ENCODE peak calls at places on chromosomes 7 and 10, in nine cellular contexts. One of them, this sample, is unnamed.

GRCh38 chr7:8147004-8147403 is 115.0 kb downstream of the ICA1 start:
- DNase-seq in CD8-positive, alpha-beta T cell: no peak
- DNase-seq in upper lobe of left lung: no peak
- DNase-seq in small intestine: no peak
- DNase-seq in fibroblast of lung: no peak
- DNase-seq in OCI-LY7: no peak
- DNase-seq in GM23338: peak; percentile 72
- DNase-seq in heart left ventricle: peak; percentile 25
- DNase-seq in uterus: no peak
- DNase-seq in this sample: no peak

GRCh38 chr10:32340596-32341180 is 6.3 kb downstream of the EPC1 start:
- DNase-seq in CD8-positive, alpha-beta T cell: no peak
- DNase-seq in upper lobe of left lung: no peak
- DNase-seq in small intestine: no peak
- DNase-seq in fibroblast of lung: no peak
- DNase-seq in OCI-LY7: no peak
- DNase-seq in GM23338: no peak
- DNase-seq in heart left ventricle: no peak
- DNase-seq in uterus: no peak
- DNase-seq in this sample: no peak

GRCh38 chr10:122856902-122857301 is 11.2 kb upstream of the CUZD1 start:
- DNase-seq in CD8-positive, alpha-beta T cell: no peak
- DNase-seq in upper lobe of left lung: no peak
- DNase-seq in small intestine: no peak
- DNase-seq in fibroblast of lung: peak; percentile 6
- DNase-seq in OCI-LY7: no peak
- DNase-seq in GM23338: no peak
- DNase-seq in heart left ventricle: no peak
- DNase-seq in uterus: no peak
- DNase-seq in this sample: no peak

GRCh38 chr10:73494213-73494612 is 1.6 kb downstream of the PPP3CB start:
- DNase-seq in CD8-positive, alpha-beta T cell: no peak
- DNase-seq in upper lobe of left lung: no peak
- DNase-seq in small intestine: no peak
- DNase-seq in fibroblast of lung: no peak
- DNase-seq in OCI-LY7: no peak
- DNase-seq in GM23338: no peak
- DNase-seq in heart left ventricle: no peak
- DNase-seq in uterus: no peak
- DNase-seq in this sample: no peak

GRCh38 chr10:128930422-128930821 is 536.6 kb upstream of the MGMT start:
- DNase-seq in CD8-positive, alpha-beta T cell: no peak
- DNase-seq in upper lobe of left lung: no peak
- DNase-seq in small intestine: peak; percentile 68
- DNase-seq in fibroblast of lung: no peak
- DNase-seq in OCI-LY7: no peak
- DNase-seq in GM23338: no peak
- DNase-seq in heart left ventricle: no peak
- DNase-seq in uterus: no peak
- DNase-seq in this sample: no peak

GRCh38 chr7:2477447-2478386 is 1.5 kb upstream of the GRIFIN start:
- DNase-seq in CD8-positive, alpha-beta T cell: peak; percentile 56
- DNase-seq in upper lobe of left lung: peak; percentile 72
- DNase-seq in small intestine: peak; percentile 65
- DNase-seq in fibroblast of lung: peak; percentile 45
- DNase-seq in OCI-LY7: no peak
- DNase-seq in GM23338: peak; percentile 86
- DNase-seq in heart left ventricle: peak; percentile 73
- DNase-seq in uterus: no peak
- DNase-seq in this sample: no peak

GRCh38 chr10:28263136-28263857 is 39.6 kb downstream of the MPP7 start:
- DNase-seq in CD8-positive, alpha-beta T cell: no peak
- DNase-seq in upper lobe of left lung: peak; percentile 59
- DNase-seq in small intestine: no peak
- DNase-seq in fibroblast of lung: no peak
- DNase-seq in OCI-LY7: no peak
- DNase-seq in GM23338: peak; percentile 34
- DNase-seq in heart left ventricle: no peak
- DNase-seq in uterus: no peak
- DNase-seq in this sample: no peak

GRCh38 chr10:62050627-62050924 is 149.1 kb downstream of the ARID5B start:
- DNase-seq in CD8-positive, alpha-beta T cell: no peak
- DNase-seq in upper lobe of left lung: no peak
- DNase-seq in small intestine: no peak
- DNase-seq in fibroblast of lung: no peak
- DNase-seq in OCI-LY7: no peak
- DNase-seq in GM23338: no peak
- DNase-seq in heart left ventricle: no peak
- DNase-seq in uterus: no peak
- DNase-seq in this sample: no peak

GRCh38 chr10:84334806-84335205 is 6.4 kb downstream of the CCSER2 start:
- DNase-seq in CD8-positive, alpha-beta T cell: no peak
- DNase-seq in upper lobe of left lung: no peak
- DNase-seq in small intestine: no peak
- DNase-seq in fibroblast of lung: no peak
- DNase-seq in OCI-LY7: no peak
- DNase-seq in GM23338: peak; percentile 20
- DNase-seq in heart left ventricle: no peak
- DNase-seq in uterus: no peak
- DNase-seq in this sample: no peak

GRCh38 chr10:84333864-84334451 is 5.6 kb downstream of the CCSER2 start:
- DNase-seq in CD8-positive, alpha-beta T cell: peak; percentile 51
- DNase-seq in upper lobe of left lung: no peak
- DNase-seq in small intestine: peak; percentile 31
- DNase-seq in fibroblast of lung: peak; percentile 41
- DNase-seq in OCI-LY7: peak; percentile 36
- DNase-seq in GM23338: peak; percentile 53
- DNase-seq in heart left ventricle: no peak
- DNase-seq in uterus: no peak
- DNase-seq in this sample: no peak

GRCh38 chr10:84336406-84336805 is 8.0 kb downstream of the CCSER2 start:
- DNase-seq in CD8-positive, alpha-beta T cell: no peak
- DNase-seq in upper lobe of left lung: no peak
- DNase-seq in small intestine: no peak
- DNase-seq in fibroblast of lung: no peak
- DNase-seq in OCI-LY7: no peak
- DNase-seq in GM23338: peak; percentile 31
- DNase-seq in heart left ventricle: no peak
- DNase-seq in uterus: no peak
- DNase-seq in this sample: no peak

GRCh38 chr10:84337199-84337598 is 8.8 kb downstream of the CCSER2 start:
- DNase-seq in CD8-positive, alpha-beta T cell: no peak
- DNase-seq in upper lobe of left lung: no peak
- DNase-seq in small intestine: no peak
- DNase-seq in fibroblast of lung: peak; percentile 69
- DNase-seq in OCI-LY7: no peak
- DNase-seq in GM23338: no peak
- DNase-seq in heart left ventricle: no peak
- DNase-seq in uterus: no peak
- DNase-seq in this sample: no peak

DNA sequence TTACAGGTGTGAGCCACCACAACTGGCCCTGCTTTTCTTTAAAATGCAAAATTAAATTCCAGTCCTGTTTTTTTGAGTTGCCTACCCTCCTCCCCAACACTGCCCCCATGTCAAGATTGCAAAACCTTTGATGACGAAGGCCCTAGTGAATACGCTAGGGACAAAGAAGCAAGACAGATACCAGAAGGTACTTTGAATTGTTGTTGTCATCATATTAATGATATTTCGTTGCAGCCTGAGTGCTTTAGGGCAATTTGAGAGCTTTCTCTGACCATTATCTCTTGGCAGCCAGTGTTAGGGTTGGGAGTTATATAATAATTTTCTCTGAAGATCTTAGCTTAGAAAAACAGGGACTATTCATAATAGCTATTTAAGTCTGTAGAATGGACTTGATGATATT is 7.1 kb downstream of the CCSER2 start:
- DNase-seq in CD8-positive, alpha-beta T cell: no peak
- DNase-seq in upper lobe of left lung: no peak
- DNase-seq in small intestine: no peak
- DNase-seq in fibroblast of lung: no peak
- DNase-seq in OCI-LY7: no peak
- DNase-seq in GM23338: no peak
- DNase-seq in heart left ventricle: no peak
- DNase-seq in uterus: no peak
- DNase-seq in this sample: no peak
- H3K27ac ChIP-seq in CD8-positive, alpha-beta T cell: no peak overlapping the region
- H3K27ac ChIP-seq in upper lobe of left lung: no peak overlapping the region
- H3K27ac ChIP-seq in small intestine: no peak overlapping the region
- H3K27ac ChIP-seq in fibroblast of lung: no peak overlapping the region
- H3K27ac ChIP-seq in OCI-LY7: no peak overlapping the region
- H3K27ac ChIP-seq in GM23338: peak overlapping the region; percentile 48
- H3K27ac ChIP-seq in heart left ventricle: no peak overlapping the region
- H3K27ac ChIP-seq in uterus: no peak overlapping the region
- H3K27ac ChIP-seq in this sample: no peak overlapping the region

DNA sequence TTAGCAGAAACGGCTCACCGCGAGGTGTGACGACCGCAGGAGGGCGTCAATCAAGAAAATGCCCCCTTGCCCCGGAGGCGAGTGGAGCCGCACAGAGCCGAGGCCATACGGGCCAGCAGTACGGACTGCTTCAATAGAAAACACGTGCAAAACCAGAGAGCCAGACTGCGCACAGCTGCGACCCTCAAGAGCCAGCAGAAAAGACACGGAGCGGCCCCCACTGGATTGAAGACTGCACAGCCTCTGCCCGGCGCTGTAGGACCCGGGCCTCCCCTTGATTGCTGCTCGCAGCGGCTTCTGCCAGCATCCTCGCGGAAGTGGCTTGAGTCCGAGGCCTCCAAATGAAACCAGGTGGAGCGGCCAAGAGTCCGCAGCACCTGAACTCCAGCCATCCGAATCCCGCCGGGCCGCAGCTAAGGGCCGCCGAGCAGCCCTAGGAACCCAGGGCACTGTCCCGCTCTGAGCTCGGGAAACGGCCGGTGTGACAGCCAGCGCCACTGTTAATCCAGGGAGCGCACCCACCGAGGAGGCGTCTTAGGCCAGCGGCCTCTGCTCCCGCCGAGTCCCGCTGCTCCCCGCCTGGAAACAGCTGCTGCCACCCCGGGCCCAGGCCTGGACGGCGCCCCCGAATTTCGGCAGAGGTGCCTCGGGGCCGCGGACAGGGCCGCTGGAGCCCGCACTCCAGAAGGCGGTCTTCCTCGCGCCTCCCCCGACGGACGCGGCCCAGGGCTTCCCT is 660 bp upstream of the HHEX start:
- DNase-seq in CD8-positive, alpha-beta T cell: no peak
- DNase-seq in upper lobe of left lung: peak; percentile 52
- DNase-seq in small intestine: no peak
- DNase-seq in fibroblast of lung: peak; percentile 48
- DNase-seq in OCI-LY7: peak; percentile 56
- DNase-seq in GM23338: peak; percentile 70
- DNase-seq in heart left ventricle: peak; percentile 20
- DNase-seq in uterus: peak; percentile 19
- DNase-seq in this sample: peak; percentile 22
- H3K27ac ChIP-seq in CD8-positive, alpha-beta T cell: no peak overlapping the region
- H3K27ac ChIP-seq in upper lobe of left lung: peak overlapping the region; percentile 81
- H3K27ac ChIP-seq in small intestine: peak overlapping the region; percentile 64
- H3K27ac ChIP-seq in fibroblast of lung: peak overlapping the region; percentile 46
- H3K27ac ChIP-seq in OCI-LY7: no peak overlapping the region
- H3K27ac ChIP-seq in GM23338: no peak overlapping the region
- H3K27ac ChIP-seq in heart left ventricle: peak overlapping the region; percentile 68
- H3K27ac ChIP-seq in uterus: peak overlapping the region; percentile 44
- H3K27ac ChIP-seq in this sample: peak overlapping the region; percentile 75

GRCh38 chr7:102277901-102278300 is 8.8 kb upstream of the SH2B2 start:
- DNase-seq in CD8-positive, alpha-beta T cell: no peak
- DNase-seq in upper lobe of left lung: no peak
- DNase-seq in small intestine: no peak
- DNase-seq in fibroblast of lung: no peak
- DNase-seq in OCI-LY7: no peak
- DNase-seq in GM23338: no peak
- DNase-seq in heart left ventricle: no peak
- DNase-seq in uterus: no peak
- DNase-seq in this sample: no peak

GRCh38 chr7:102281785-102282184 is 4.9 kb upstream of the SH2B2 start:
- DNase-seq in CD8-positive, alpha-beta T cell: no peak
- DNase-seq in upper lobe of left lung: no peak
- DNase-seq in small intestine: no peak
- DNase-seq in fibroblast of lung: no peak
- DNase-seq in OCI-LY7: no peak
- DNase-seq in GM23338: no peak
- DNase-seq in heart left ventricle: no peak
- DNase-seq in uterus: no peak
- DNase-seq in this sample: no peak

GRCh38 chr7:102282465-102283362 is 4.0 kb upstream of the SH2B2 start:
- DNase-seq in CD8-positive, alpha-beta T cell: no peak
- DNase-seq in upper lobe of left lung: no peak
- DNase-seq in small intestine: no peak
- DNase-seq in fibroblast of lung: no peak
- DNase-seq in OCI-LY7: no peak
- DNase-seq in GM23338: no peak
- DNase-seq in heart left ventricle: no peak
- DNase-seq in uterus: no peak
- DNase-seq in this sample: no peak

GRCh38 chr7:102280521-102280920 is 6.1 kb upstream of the SH2B2 start:
- DNase-seq in CD8-positive, alpha-beta T cell: no peak
- DNase-seq in upper lobe of left lung: no peak
- DNase-seq in small intestine: no peak
- DNase-seq in fibroblast of lung: no peak
- DNase-seq in OCI-LY7: no peak
- DNase-seq in GM23338: no peak
- DNase-seq in heart left ventricle: no peak
- DNase-seq in uterus: no peak
- DNase-seq in this sample: no peak

DNA sequence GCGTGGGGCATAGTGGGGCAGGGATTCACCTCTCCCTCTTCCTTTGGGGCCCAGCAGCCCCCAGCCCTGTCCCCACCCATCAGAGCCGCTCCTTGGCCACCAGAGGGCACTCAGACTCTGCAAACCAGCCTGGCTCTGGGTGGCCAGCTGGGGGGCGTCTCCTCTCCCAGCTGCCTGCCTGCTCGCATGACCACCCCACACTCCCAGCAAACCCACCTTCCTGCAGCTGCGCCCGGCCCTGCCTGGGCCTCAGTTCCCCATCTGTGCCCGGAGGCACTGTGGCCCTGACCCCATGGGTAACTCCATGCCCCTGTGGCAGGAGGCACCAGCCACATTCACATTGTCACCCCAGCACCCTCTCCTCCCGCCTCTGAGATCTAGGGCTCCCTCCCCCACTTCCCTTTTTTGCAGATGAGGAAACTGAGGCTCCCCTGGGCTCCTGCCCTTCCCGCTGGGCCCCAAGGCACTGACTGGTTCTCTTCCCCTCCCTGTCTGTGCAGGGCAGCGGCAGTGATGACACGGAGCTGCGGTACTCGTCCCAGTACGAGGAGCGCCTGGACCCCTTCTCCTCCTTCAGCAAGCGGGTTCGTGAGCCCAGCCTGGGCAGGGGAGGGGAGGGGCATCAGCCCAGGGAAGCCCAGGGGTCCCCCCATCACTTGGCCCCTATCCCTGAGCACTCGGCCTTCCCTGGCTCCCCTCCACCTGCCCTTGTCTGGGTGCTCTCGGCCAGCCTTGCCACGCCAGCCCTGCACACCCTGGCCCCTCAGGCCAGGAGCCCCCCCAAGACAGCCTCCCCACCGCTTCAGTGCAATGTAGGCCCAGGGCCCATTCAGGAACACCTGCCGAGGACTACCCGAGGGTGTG is 6.9 kb upstream of the SH2B2 start:
- DNase-seq in CD8-positive, alpha-beta T cell: peak; percentile 39
- DNase-seq in upper lobe of left lung: peak; percentile 45
- DNase-seq in small intestine: peak; percentile 38
- DNase-seq in fibroblast of lung: peak; percentile 51
- DNase-seq in OCI-LY7: peak; percentile 88
- DNase-seq in GM23338: peak; percentile 85
- DNase-seq in heart left ventricle: peak; percentile 54
- DNase-seq in uterus: peak; percentile 45
- DNase-seq in this sample: no peak
- H3K27ac ChIP-seq in CD8-positive, alpha-beta T cell: no peak overlapping the region
- H3K27ac ChIP-seq in upper lobe of left lung: no peak overlapping the region
- H3K27ac ChIP-seq in small intestine: no peak overlapping the region
- H3K27ac ChIP-seq in fibroblast of lung: no peak overlapping the region
- H3K27ac ChIP-seq in OCI-LY7: peak overlapping the region; percentile 87
- H3K27ac ChIP-seq in GM23338: no peak overlapping the region
- H3K27ac ChIP-seq in heart left ventricle: no peak overlapping the region
- H3K27ac ChIP-seq in uterus: no peak overlapping the region
- H3K27ac ChIP-seq in this sample: no peak overlapping the region

DNA sequence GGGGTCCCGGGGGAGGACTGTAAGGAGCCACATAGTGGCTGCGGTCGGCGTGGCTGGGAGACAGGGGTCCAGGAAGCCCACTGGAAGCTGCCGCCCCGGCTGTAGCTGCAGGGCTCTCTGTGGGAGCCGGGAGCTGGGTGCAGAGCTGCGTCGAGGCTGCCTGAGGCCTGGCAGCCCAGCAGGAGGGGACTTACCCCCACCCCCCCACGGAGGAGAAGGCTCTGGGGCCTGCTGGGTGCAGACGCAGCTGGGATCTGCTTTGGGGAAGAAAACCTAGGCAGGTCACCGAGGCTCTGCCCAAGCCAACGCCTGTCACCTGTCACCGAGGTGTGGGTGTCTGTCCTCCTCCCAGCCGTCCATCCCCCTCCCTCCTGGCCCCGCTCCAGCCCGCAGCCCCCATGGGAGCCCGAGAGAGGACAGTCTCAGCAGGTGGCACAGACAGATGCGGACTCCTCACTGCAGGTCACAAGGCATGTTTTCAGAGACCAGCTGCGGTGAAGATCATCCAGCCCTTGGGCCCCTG is 25.2 kb downstream of the PWWP2B start:
- DNase-seq in CD8-positive, alpha-beta T cell: no peak
- DNase-seq in upper lobe of left lung: no peak
- DNase-seq in small intestine: no peak
- DNase-seq in fibroblast of lung: no peak
- DNase-seq in OCI-LY7: peak; percentile 92
- DNase-seq in GM23338: no peak
- DNase-seq in heart left ventricle: no peak
- DNase-seq in uterus: no peak
- DNase-seq in this sample: no peak
- H3K27ac ChIP-seq in CD8-positive, alpha-beta T cell: no peak overlapping the region
- H3K27ac ChIP-seq in upper lobe of left lung: peak overlapping the region; percentile 98
- H3K27ac ChIP-seq in small intestine: peak overlapping the region; percentile 87
- H3K27ac ChIP-seq in fibroblast of lung: no peak overlapping the region
- H3K27ac ChIP-seq in OCI-LY7: peak overlapping the region; percentile 91
- H3K27ac ChIP-seq in GM23338: no peak overlapping the region
- H3K27ac ChIP-seq in heart left ventricle: peak overlapping the region; percentile 93
- H3K27ac ChIP-seq in uterus: peak overlapping the region; percentile 91
- H3K27ac ChIP-seq in this sample: peak overlapping the region; percentile 91

This sample was measured in tibial artery.